ENCODE peak calls at places on chromosomes 13 and 19, in ten cellular contexts. One of them, this sample, is unnamed.

GRCh38 chr19:15294591-15294990 is 37.7 kb downstream of the BRD4 start:
- DNase-seq in psoas muscle: no peak
- DNase-seq in GM23248: no peak
- DNase-seq in astrocyte of the spinal cord: no peak
- DNase-seq in thoracic aorta: no peak
- DNase-seq in body of pancreas: peak; percentile 26
- DNase-seq in fibroblast of pulmonary artery: peak; percentile 40
- DNase-seq in ovary: no peak
- DNase-seq in mucosa of descending colon: no peak
- DNase-seq in heart right ventricle: peak; percentile 61
- DNase-seq in this sample: no peak

GRCh38 chr19:48999481-49000325 is 6.0 kb downstream of the RUVBL2 start:
- DNase-seq in mucosa of descending colon: no peak
- DNase-seq in psoas muscle: peak; percentile 56
- DNase-seq in body of pancreas: peak; percentile 51
- DNase-seq in astrocyte of the spinal cord: peak; percentile 73
- DNase-seq in thoracic aorta: no peak
- DNase-seq in fibroblast of pulmonary artery: peak; percentile 79
- DNase-seq in GM23248: peak; percentile 91
- DNase-seq in heart right ventricle: peak; percentile 52
- DNase-seq in ovary: no peak
- DNase-seq in this sample: peak; percentile 87

GRCh38 chr19:12580180-12580694 is 29.0 kb upstream of the ZNF564 start:
- DNase-seq in psoas muscle: no peak
- DNase-seq in ovary: no peak
- DNase-seq in body of pancreas: no peak
- DNase-seq in thoracic aorta: no peak
- DNase-seq in GM23248: peak; percentile 68
- DNase-seq in heart right ventricle: no peak
- DNase-seq in astrocyte of the spinal cord: peak; percentile 8
- DNase-seq in fibroblast of pulmonary artery: peak; percentile 45
- DNase-seq in mucosa of descending colon: no peak
- DNase-seq in this sample: peak; percentile 12

GRCh38 chr13:43307921-43308433 is 284.6 kb downstream of the DNAJC15 start:
- DNase-seq in heart right ventricle: peak; percentile 80
- DNase-seq in thoracic aorta: peak; percentile 19
- DNase-seq in GM23248: peak; percentile 81
- DNase-seq in psoas muscle: peak; percentile 82
- DNase-seq in mucosa of descending colon: peak; percentile 67
- DNase-seq in astrocyte of the spinal cord: peak; percentile 90
- DNase-seq in body of pancreas: peak; percentile 71
- DNase-seq in fibroblast of pulmonary artery: peak; percentile 95
- DNase-seq in ovary: peak; percentile 96
- DNase-seq in this sample: peak; percentile 95

GRCh38 chr13:114107686-114108081 is 24.7 kb downstream of the RASA3 start:
- DNase-seq in psoas muscle: peak; percentile 75
- DNase-seq in fibroblast of pulmonary artery: peak; percentile 72
- DNase-seq in body of pancreas: peak; percentile 10
- DNase-seq in mucosa of descending colon: peak; percentile 55
- DNase-seq in astrocyte of the spinal cord: peak; percentile 84
- DNase-seq in thoracic aorta: no peak
- DNase-seq in ovary: no peak
- DNase-seq in GM23248: peak; percentile 86
- DNase-seq in heart right ventricle: peak; percentile 67
- DNase-seq in this sample: peak; percentile 82

GRCh38 chr13:57629391-57629804 is 2.1 kb upstream of the PCDH17 start:
- DNase-seq in ovary: no peak
- DNase-seq in heart right ventricle: peak; percentile 14
- DNase-seq in astrocyte of the spinal cord: no peak
- DNase-seq in psoas muscle: no peak
- DNase-seq in thoracic aorta: no peak
- DNase-seq in GM23248: peak; percentile 14
- DNase-seq in mucosa of descending colon: no peak
- DNase-seq in body of pancreas: peak; percentile 13
- DNase-seq in fibroblast of pulmonary artery: peak; percentile 15
- DNase-seq in this sample: no peak

GRCh38 chr19:53538378-53539109 is 599 bp downstream of the ZNF331 start:
- DNase-seq in ovary: no peak
- DNase-seq in mucosa of descending colon: no peak
- DNase-seq in fibroblast of pulmonary artery: no peak
- DNase-seq in astrocyte of the spinal cord: no peak
- DNase-seq in psoas muscle: no peak
- DNase-seq in heart right ventricle: peak; percentile 22
- DNase-seq in thoracic aorta: no peak
- DNase-seq in body of pancreas: no peak
- DNase-seq in GM23248: no peak
- DNase-seq in this sample: no peak

GRCh38 chr13:113400621-113401451 is 36.9 kb upstream of the GRTP1 start:
- DNase-seq in psoas muscle: peak; percentile 60
- DNase-seq in heart right ventricle: peak; percentile 74
- DNase-seq in mucosa of descending colon: no peak
- DNase-seq in body of pancreas: no peak
- DNase-seq in astrocyte of the spinal cord: no peak
- DNase-seq in ovary: no peak
- DNase-seq in GM23248: no peak
- DNase-seq in fibroblast of pulmonary artery: no peak
- DNase-seq in thoracic aorta: no peak
- DNase-seq in this sample: no peak

DNA sequence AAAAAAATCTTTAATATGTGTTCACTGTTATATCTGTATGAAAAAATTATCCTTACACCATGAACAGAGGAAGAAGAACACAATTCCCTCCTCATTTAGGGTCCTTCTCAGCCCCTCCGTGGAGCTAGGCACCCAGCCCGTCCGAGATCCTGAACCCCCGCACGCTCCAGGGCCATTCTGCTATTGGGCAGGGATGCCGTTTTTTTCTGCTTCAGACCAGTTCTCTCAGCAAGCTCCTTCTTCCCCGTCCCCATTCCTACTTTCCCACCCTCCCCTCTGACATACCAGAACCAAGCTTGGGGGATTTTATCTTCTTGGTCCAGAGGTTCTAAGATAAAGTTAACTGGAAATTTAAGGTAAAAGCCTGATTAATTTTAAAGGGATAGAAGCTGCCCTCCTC is 36.2 kb downstream of the ATP12A start:
- DNase-seq in body of pancreas: no peak
- DNase-seq in psoas muscle: no peak
- DNase-seq in ovary: no peak
- DNase-seq in GM23248: no peak
- DNase-seq in mucosa of descending colon: no peak
- DNase-seq in fibroblast of pulmonary artery: no peak
- DNase-seq in thoracic aorta: no peak
- DNase-seq in heart right ventricle: no peak
- DNase-seq in astrocyte of the spinal cord: no peak
- DNase-seq in this sample: no peak
- H3K4me3 ChIP-seq in body of pancreas: no peak overlapping the region
- H3K4me3 ChIP-seq in psoas muscle: no peak overlapping the region
- H3K4me3 ChIP-seq in ovary: no peak overlapping the region
- H3K4me3 ChIP-seq in GM23248: no peak overlapping the region
- H3K4me3 ChIP-seq in mucosa of descending colon: no peak overlapping the region
- H3K4me3 ChIP-seq in fibroblast of pulmonary artery: no peak overlapping the region
- H3K4me3 ChIP-seq in thoracic aorta: no peak overlapping the region
- H3K4me3 ChIP-seq in heart right ventricle: no peak overlapping the region
- H3K4me3 ChIP-seq in astrocyte of the spinal cord: no peak overlapping the region
- H3K4me3 ChIP-seq in this sample: no peak overlapping the region

GRCh38 chr19:55350620-55351315 is 3.8 kb downstream of the COX6B2 start:
- DNase-seq in mucosa of descending colon: no peak
- DNase-seq in heart right ventricle: no peak
- DNase-seq in ovary: no peak
- DNase-seq in body of pancreas: no peak
- DNase-seq in GM23248: no peak
- DNase-seq in astrocyte of the spinal cord: no peak
- DNase-seq in psoas muscle: no peak
- DNase-seq in fibroblast of pulmonary artery: no peak
- DNase-seq in thoracic aorta: no peak
- DNase-seq in this sample: no peak

GRCh38 chr19:55353803-55354697 is 469 bp downstream of the COX6B2 start:
- DNase-seq in body of pancreas: peak; percentile 75
- DNase-seq in GM23248: peak; percentile 78
- DNase-seq in thoracic aorta: no peak
- DNase-seq in fibroblast of pulmonary artery: peak; percentile 41
- DNase-seq in astrocyte of the spinal cord: peak; percentile 52
- DNase-seq in ovary: peak; percentile 63
- DNase-seq in heart right ventricle: peak; percentile 61
- DNase-seq in mucosa of descending colon: peak; percentile 78
- DNase-seq in psoas muscle: peak; percentile 60
- DNase-seq in this sample: peak; percentile 61

GRCh38 chr19:55353356-55353802 is 1.1 kb downstream of the COX6B2 start:
- DNase-seq in heart right ventricle: no peak
- DNase-seq in astrocyte of the spinal cord: no peak
- DNase-seq in thoracic aorta: no peak
- DNase-seq in mucosa of descending colon: no peak
- DNase-seq in psoas muscle: no peak
- DNase-seq in ovary: no peak
- DNase-seq in GM23248: no peak
- DNase-seq in fibroblast of pulmonary artery: no peak
- DNase-seq in body of pancreas: no peak
- DNase-seq in this sample: no peak

GRCh38 chr19:55352040-55352439 is 2.5 kb downstream of the COX6B2 start:
- DNase-seq in mucosa of descending colon: no peak
- DNase-seq in fibroblast of pulmonary artery: no peak
- DNase-seq in GM23248: no peak
- DNase-seq in astrocyte of the spinal cord: no peak
- DNase-seq in thoracic aorta: no peak
- DNase-seq in body of pancreas: no peak
- DNase-seq in heart right ventricle: no peak
- DNase-seq in psoas muscle: no peak
- DNase-seq in ovary: no peak
- DNase-seq in this sample: no peak

DNA sequence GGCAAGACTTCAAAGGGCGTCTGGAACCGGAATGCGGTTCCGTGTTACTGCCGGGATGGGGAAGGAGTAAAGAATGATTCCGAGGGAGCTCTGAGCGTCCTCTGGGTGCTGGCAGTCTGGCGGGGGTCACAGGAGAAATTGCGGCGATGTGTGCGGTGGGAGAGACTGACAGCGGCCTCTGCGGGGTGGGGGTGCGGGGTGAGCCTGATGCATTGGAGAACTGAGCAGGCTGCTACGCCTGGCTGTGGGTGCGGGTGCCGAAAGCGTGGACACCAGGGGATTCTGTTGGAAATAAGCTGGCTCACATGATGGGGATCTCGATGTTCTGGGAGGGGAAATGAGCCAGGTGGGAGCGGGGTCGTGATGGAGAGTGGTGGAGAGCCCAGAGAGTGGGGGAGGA is 1.8 kb downstream of the COX6B2 start:
- DNase-seq in astrocyte of the spinal cord: no peak
- DNase-seq in thoracic aorta: no peak
- DNase-seq in GM23248: no peak
- DNase-seq in psoas muscle: no peak
- DNase-seq in ovary: no peak
- DNase-seq in heart right ventricle: no peak
- DNase-seq in mucosa of descending colon: no peak
- DNase-seq in fibroblast of pulmonary artery: no peak
- DNase-seq in body of pancreas: no peak
- DNase-seq in this sample: no peak
- H3K4me3 ChIP-seq in astrocyte of the spinal cord: no peak overlapping the region
- H3K4me3 ChIP-seq in thoracic aorta: no peak overlapping the region
- H3K4me3 ChIP-seq in GM23248: no peak overlapping the region
- H3K4me3 ChIP-seq in psoas muscle: no peak overlapping the region
- H3K4me3 ChIP-seq in ovary: no peak overlapping the region
- H3K4me3 ChIP-seq in heart right ventricle: no peak overlapping the region
- H3K4me3 ChIP-seq in mucosa of descending colon: no peak overlapping the region
- H3K4me3 ChIP-seq in fibroblast of pulmonary artery: no peak overlapping the region
- H3K4me3 ChIP-seq in body of pancreas: no peak overlapping the region
- H3K4me3 ChIP-seq in this sample: no peak overlapping the region

GRCh38 chr19:2845107-2845506 is 3.8 kb downstream of the ZNF555 start:
- DNase-seq in astrocyte of the spinal cord: no peak
- DNase-seq in fibroblast of pulmonary artery: no peak
- DNase-seq in mucosa of descending colon: no peak
- DNase-seq in ovary: no peak
- DNase-seq in body of pancreas: no peak
- DNase-seq in psoas muscle: no peak
- DNase-seq in GM23248: no peak
- DNase-seq in thoracic aorta: no peak
- DNase-seq in heart right ventricle: no peak
- DNase-seq in this sample: no peak

GRCh38 chr19:2837430-2837829 is 3.8 kb upstream of the ZNF555 start:
- DNase-seq in ovary: no peak
- DNase-seq in psoas muscle: no peak
- DNase-seq in mucosa of descending colon: no peak
- DNase-seq in astrocyte of the spinal cord: no peak
- DNase-seq in GM23248: no peak
- DNase-seq in body of pancreas: no peak
- DNase-seq in thoracic aorta: no peak
- DNase-seq in heart right ventricle: no peak
- DNase-seq in fibroblast of pulmonary artery: no peak
- DNase-seq in this sample: no peak

GRCh38 chr19:2846180-2846935 is 5.1 kb downstream of the ZNF555 start:
- DNase-seq in psoas muscle: no peak
- DNase-seq in ovary: no peak
- DNase-seq in GM23248: no peak
- DNase-seq in astrocyte of the spinal cord: no peak
- DNase-seq in thoracic aorta: no peak
- DNase-seq in body of pancreas: no peak
- DNase-seq in fibroblast of pulmonary artery: no peak
- DNase-seq in heart right ventricle: no peak
- DNase-seq in mucosa of descending colon: no peak
- DNase-seq in this sample: no peak

GRCh38 chr19:2840794-2841790 is at the start of gene ZNF555:
- DNase-seq in heart right ventricle: peak; percentile 98
- DNase-seq in ovary: peak; percentile 100
- DNase-seq in astrocyte of the spinal cord: peak; percentile 99
- DNase-seq in fibroblast of pulmonary artery: peak; percentile 99
- DNase-seq in psoas muscle: peak; percentile 100
- DNase-seq in body of pancreas: peak; percentile 100
- DNase-seq in thoracic aorta: peak; percentile 99
- DNase-seq in mucosa of descending colon: peak; percentile 99
- DNase-seq in GM23248: peak; percentile 100
- DNase-seq in this sample: peak; percentile 99

DNA sequence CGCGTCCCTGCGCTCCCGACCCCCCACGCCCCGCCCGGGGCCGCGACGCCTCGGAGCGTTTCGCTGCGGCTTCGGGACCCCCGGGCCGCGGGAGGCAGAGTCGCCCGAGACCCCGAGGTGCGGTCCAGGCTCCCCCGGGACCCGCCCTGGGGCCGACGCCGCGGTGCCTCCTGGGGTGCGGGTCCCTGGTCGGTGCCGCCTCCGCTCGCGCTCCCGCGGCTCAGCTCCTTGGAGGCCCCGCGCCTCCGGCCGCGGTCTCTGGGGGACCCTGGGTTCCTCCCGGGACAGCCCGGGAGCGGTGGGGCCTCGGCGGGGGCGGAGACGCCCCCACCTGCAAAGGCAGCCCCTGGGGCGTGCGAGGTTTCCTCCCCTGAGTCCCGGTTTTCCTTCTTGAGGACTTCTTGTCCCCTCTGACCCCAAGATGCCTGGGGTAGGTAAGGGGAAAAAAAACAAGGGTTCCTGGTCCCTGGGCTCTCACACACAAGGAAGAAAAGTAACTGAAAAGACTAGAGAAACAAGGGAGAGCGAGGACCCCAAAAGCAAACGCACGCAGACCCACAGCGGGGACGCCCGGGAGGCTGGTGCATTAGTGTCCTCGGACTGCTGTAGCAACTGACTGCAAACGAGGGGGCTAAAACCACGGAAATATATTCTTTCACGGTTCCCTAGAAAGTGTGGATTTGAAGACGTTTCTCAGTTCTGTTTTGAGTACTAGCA is 741 bp downstream of the ZNF555 start:
- DNase-seq in astrocyte of the spinal cord: no peak
- DNase-seq in thoracic aorta: no peak
- DNase-seq in psoas muscle: no peak
- DNase-seq in heart right ventricle: peak; percentile 31
- DNase-seq in body of pancreas: peak; percentile 16
- DNase-seq in ovary: no peak
- DNase-seq in fibroblast of pulmonary artery: no peak
- DNase-seq in GM23248: peak; percentile 45
- DNase-seq in mucosa of descending colon: no peak
- DNase-seq in this sample: no peak
- H3K4me3 ChIP-seq in astrocyte of the spinal cord: peak overlapping the region; percentile 75
- H3K4me3 ChIP-seq in thoracic aorta: peak overlapping the region; percentile 79
- H3K4me3 ChIP-seq in psoas muscle: peak overlapping the region; percentile 96
- H3K4me3 ChIP-seq in heart right ventricle: peak overlapping the region; percentile 77
- H3K4me3 ChIP-seq in body of pancreas: peak overlapping the region; percentile 80
- H3K4me3 ChIP-seq in ovary: peak overlapping the region; percentile 67
- H3K4me3 ChIP-seq in fibroblast of pulmonary artery: peak overlapping the region; percentile 76
- H3K4me3 ChIP-seq in GM23248: peak overlapping the region; percentile 84
- H3K4me3 ChIP-seq in mucosa of descending colon: peak overlapping the region; percentile 83
- H3K4me3 ChIP-seq in this sample: peak overlapping the region; percentile 97

GRCh38 chr13:49219647-49220034 is 497 bp upstream of the MLNR start:
- DNase-seq in body of pancreas: no peak
- DNase-seq in fibroblast of pulmonary artery: no peak
- DNase-seq in ovary: no peak
- DNase-seq in thoracic aorta: no peak
- DNase-seq in mucosa of descending colon: no peak
- DNase-seq in astrocyte of the spinal cord: peak; percentile 17
- DNase-seq in heart right ventricle: no peak
- DNase-seq in psoas muscle: no peak
- DNase-seq in GM23248: no peak
- DNase-seq in this sample: peak; percentile 15

GRCh38 chr13:49216334-49216733 is 3.8 kb upstream of the MLNR start:
- DNase-seq in astrocyte of the spinal cord: no peak
- DNase-seq in body of pancreas: no peak
- DNase-seq in mucosa of descending colon: no peak
- DNase-seq in heart right ventricle: no peak
- DNase-seq in ovary: no peak
- DNase-seq in fibroblast of pulmonary artery: no peak
- DNase-seq in psoas muscle: no peak
- DNase-seq in GM23248: no peak
- DNase-seq in thoracic aorta: no peak
- DNase-seq in this sample: no peak

GRCh38 chr13:49217962-49218492 is 2.1 kb upstream of the MLNR start:
- DNase-seq in GM23248: no peak
- DNase-seq in body of pancreas: no peak
- DNase-seq in ovary: no peak
- DNase-seq in astrocyte of the spinal cord: no peak
- DNase-seq in psoas muscle: no peak
- DNase-seq in mucosa of descending colon: no peak
- DNase-seq in fibroblast of pulmonary artery: no peak
- DNase-seq in thoracic aorta: no peak
- DNase-seq in heart right ventricle: no peak
- DNase-seq in this sample: no peak

GRCh38 chr13:49220035-49220855 is at the start of gene MLNR:
- DNase-seq in ovary: no peak
- DNase-seq in body of pancreas: no peak
- DNase-seq in mucosa of descending colon: peak; percentile 58
- DNase-seq in heart right ventricle: peak; percentile 31
- DNase-seq in psoas muscle: peak; percentile 28
- DNase-seq in fibroblast of pulmonary artery: no peak
- DNase-seq in astrocyte of the spinal cord: no peak
- DNase-seq in thoracic aorta: no peak
- DNase-seq in GM23248: peak; percentile 52
- DNase-seq in this sample: no peak

GRCh38 chr13:49218493-49219051 is 1.6 kb upstream of the MLNR start:
- DNase-seq in body of pancreas: no peak
- DNase-seq in fibroblast of pulmonary artery: no peak
- DNase-seq in thoracic aorta: no peak
- DNase-seq in psoas muscle: no peak
- DNase-seq in ovary: no peak
- DNase-seq in mucosa of descending colon: no peak
- DNase-seq in astrocyte of the spinal cord: peak; percentile 2
- DNase-seq in GM23248: peak; percentile 36
- DNase-seq in heart right ventricle: no peak
- DNase-seq in this sample: peak; percentile 29
- H3K4me3 ChIP-seq in body of pancreas: no peak overlapping the region
- H3K4me3 ChIP-seq in fibroblast of pulmonary artery: no peak overlapping the region
- H3K4me3 ChIP-seq in thoracic aorta: no peak overlapping the region
- H3K4me3 ChIP-seq in psoas muscle: no peak overlapping the region
- H3K4me3 ChIP-seq in ovary: no peak overlapping the region
- H3K4me3 ChIP-seq in mucosa of descending colon: no peak overlapping the region
- H3K4me3 ChIP-seq in astrocyte of the spinal cord: no peak overlapping the region
- H3K4me3 ChIP-seq in GM23248: no peak overlapping the region
- H3K4me3 ChIP-seq in heart right ventricle: no peak overlapping the region
- H3K4me3 ChIP-seq in this sample: no peak overlapping the region